ENCODE peak calls at places on chromosomes 4 and X, in seven cellular contexts. J is naive thymus-derived CD8-positive, alpha-beta T cell; P is stimulated activated CD8-positive, alpha-beta memory T cell treated with anti-CD3 and anti-CD28 coated beads, Interleukin-15, amount 100 ng/mL, for 1 hour; G is coronary artery; N is RPMI8226; E is endothelial cell; F is AG04450. O is an unnamed sample.

GRCh38 chr4:41072021-41072777 is 142.1 kb downstream of the APBB2 start:
- DNase-seq in N (no peak), E (no peak), J (no peak), G (no peak), P (no peak), F (no peak), O (no peak)

GRCh38 chr4:146336413-146336807 is 122.1 kb downstream of the REELD1 start:
- DNase-seq in F (peak; percentile 13), P (no peak), G (no peak), J (no peak), E (no peak), N (no peak), O (no peak)

GRCh38 chrX:16459008-16459407 is 190.9 kb upstream of the S100G start:
- DNase-seq in G (no peak), F (no peak), P (no peak), E (no peak), J (no peak), N (no peak), O (no peak)

GRCh38 chrX:131308980-131309379 is 19.9 kb upstream of the IGSF1 start:
- DNase-seq in E (no peak), G (no peak), P (no peak), J (no peak), F (no peak), N (no peak), O (no peak)

GRCh38 chrX:147550217-147550616 is 361.5 kb upstream of the FMR1 start:
- DNase-seq in J (no peak), E (peak; percentile 40), N (peak; percentile 24), F (no peak), G (no peak), P (no peak), O (peak; percentile 34)

GRCh38 chr4:10098770-10099139 is 17.8 kb downstream of the WDR1 start:
- DNase-seq in E (no peak), P (no peak), J (no peak), N (no peak), F (no peak), G (no peak), O (no peak)

GRCh38 chrX:134661295-134661694 is 3.0 kb upstream of the PLAC1 start:
- DNase-seq in J (no peak), N (no peak), G (no peak), P (no peak), F (no peak), E (no peak), O (no peak)

GRCh38 chrX:74458738-74459137 is 37.4 kb downstream of the SLC16A2 start:
- DNase-seq in N (no peak), P (no peak), E (no peak), G (no peak), J (no peak), F (no peak), O (no peak)

GRCh38 chr4:74906771-74907170 is 26.1 kb upstream of the PARM1 start:
- DNase-seq in G (no peak), F (no peak), J (no peak), E (no peak), P (no peak), N (no peak), O (no peak)

GRCh38 chr4:26248647-26249046 is 72.2 kb upstream of the RBPJ start:
- DNase-seq in N (peak; percentile 39), P (no peak), J (no peak), G (no peak), E (no peak), F (peak; percentile 85), O (no peak)

GRCh38 chr4:4416981-4417380 is 30.1 kb downstream of the NSG1 start:
- DNase-seq in N (no peak), J (no peak), P (no peak), E (no peak), F (no peak), G (peak; percentile 36), O (peak; percentile 12)

GRCh38 chrX:137565921-137566745 is at the start of gene ZIC3:
- DNase-seq in F (no peak), P (no peak), N (no peak), E (peak; percentile 72), J (no peak), G (no peak), O (peak; percentile 88)

GRCh38 chrX:11687157-11687556 is 21.4 kb upstream of the ARHGAP6 start:
- DNase-seq in J (no peak), E (no peak), P (no peak), N (no peak), F (no peak), G (no peak), O (no peak)

GRCh38 chr4:140556372-140557085 is 12.2 kb downstream of the UCP1 start:
- DNase-seq in G (no peak), E (no peak), N (no peak), F (no peak), P (no peak), J (peak; percentile 22), O (no peak)

GRCh38 chr4:95251568-95251967 is 297.2 kb downstream of the UNC5C start:
- DNase-seq in E (no peak), N (no peak), F (no peak), J (no peak), P (no peak), G (no peak), O (no peak)

GRCh38 chrX:2577844-2578444 is 77.2 kb upstream of the DHRSX start:
- DNase-seq in G (no peak), E (no peak), N (peak; percentile 24), P (no peak), J (no peak), F (no peak), O (no peak)

GRCh38 chrX:139093201-139093600 is 381.7 kb upstream of the FGF13 start:
- DNase-seq in N (no peak), P (no peak), J (no peak), G (no peak), E (no peak), F (no peak), O (no peak)

GRCh38 chr4:61638600-61638999 is 438.5 kb downstream of the ADGRL3 start:
- DNase-seq in P (no peak), J (no peak), F (peak; percentile 67), N (no peak), E (no peak), G (no peak), O (no peak)

GRCh38 chrX:115339441-115340025 is 50.0 kb downstream of the LUZP4 start:
- DNase-seq in E (no peak), N (no peak), J (no peak), F (no peak), G (no peak), P (no peak), O (no peak)

GRCh38 chr4:120919358-120919757 is 3.2 kb downstream of the PRDM5 start:
- DNase-seq in J (no peak), P (no peak), N (peak; percentile 29), E (no peak), F (no peak), G (no peak), O (no peak)

GRCh38 chrX:153662266-153662665 is 11.3 kb downstream of the PNCK start:
- DNase-seq in G (peak; percentile 69), J (peak; percentile 48), E (peak; percentile 54), P (peak; percentile 27), F (no peak), N (peak; percentile 60), O (peak; percentile 80)